ENCODE peak calls at places on chromosomes 11 and 22, in five cellular contexts. Y is SK-N-SH, F is H1, N is HepG2, C is GM12878. L is an unnamed sample. For H3K27me3, the result is how much of the 10 kb centered on the place peaks cover.

GRCh38 chr22:44391481-44392445 is 79.0 kb upstream of the SHISAL1 start:
- DNase-seq in N (no peak), Y (no peak), C (no peak), F (peak), L (no peak)

GRCh38 chr11:90788956-90789355 is 566.1 kb upstream of the CHORDC1 start:
- DNase-seq in Y (no peak), C (no peak), N (no peak), F (no peak), L (no peak)

GRCh38 chr11:118021146-118021545 is 35.0 kb downstream of the IL10RA start:
- DNase-seq in Y (no peak), N (no peak), F (no peak), C (no peak), L (no peak)

GRCh38 chr22:32776800-32777199 is 24.7 kb upstream of the TIMP3 start:
- DNase-seq in C (no peak), Y (no peak), N (no peak), F (no peak), L (no peak)

GRCh38 chr11:115421338-115422012 is 82.7 kb downstream of the CADM1 start:
- DNase-seq in N (no peak), C (no peak), Y (no peak), F (no peak), L (no peak)

GRCh38 chr22:29531419-29531818 is 22.1 kb downstream of the THOC5 start:
- DNase-seq in C (no peak), Y (no peak), F (no peak), N (no peak), L (no peak)

GRCh38 chr11:119684361-119685072 is 44.5 kb downstream of the NECTIN1 start:
- DNase-seq in F (no peak), C (no peak), N (peak), Y (peak), L (peak)

GRCh38 chr22:40637181-40638150 is 947 bp upstream of the MRTFA start:
- DNase-seq in N (no peak), C (no peak), F (peak), Y (no peak), L (peak)

GRCh38 chr22:24097961-24098391 is 83.3 kb upstream of the SUSD2 start:
- DNase-seq in C (no peak), N (no peak), F (no peak), Y (no peak), L (no peak)

GRCh38 chr11:2549876-2550605 is 105.2 kb downstream of the KCNQ1 start:
- DNase-seq in F (no peak), N (no peak), C (no peak), Y (no peak), L (no peak)

GRCh38 chr22:37186997-37187522 is 987 bp downstream of the C1QTNF6 start:
- DNase-seq in F (no peak), N (no peak), Y (no peak), C (no peak), L (no peak)

GRCh38 chr11:78350646-78351165 is 66.9 kb downstream of the GAB2 start:
- DNase-seq in Y (no peak), N (no peak), F (no peak), C (peak), L (no peak)

GRCh38 chr22:45878051-45878764 is 98.8 kb downstream of the WNT7B start:
- DNase-seq in Y (no peak), N (no peak), C (no peak), F (peak), L (no peak)

GRCh38 chr22:46010177-46010867 is 33.4 kb upstream of the WNT7B start:
- DNase-seq in N (no peak), Y (no peak), F (no peak), C (no peak), L (no peak)

GRCh38 chr22:19932367-19933206 is 9.0 kb upstream of the COMT start:
- DNase-seq in N (no peak), F (no peak), Y (no peak), C (no peak), L (no peak)

GRCh38 chr22:48943567-48944432 is 883.9 kb downstream of the BRD1 start:
- DNase-seq in Y (peak), C (no peak), F (peak), N (peak), L (peak)

GRCh38 chr22:19295733-19296132 is 4.2 kb upstream of the CLTCL1 start:
- DNase-seq in C (no peak), N (no peak), Y (no peak), F (no peak), L (no peak)

GRCh38 chr22:47558828-47559700 is 796.6 kb downstream of the TBC1D22A start:
- DNase-seq in F (no peak), N (no peak), Y (no peak), C (no peak), L (no peak)

GRCh38 chr11:118488480-118489109 is 38.7 kb upstream of the TTC36 start:
- DNase-seq in Y (peak), F (peak), N (peak), C (peak), L (peak)

GRCh38 chr11:3860360-3860759 is 4.9 kb downstream of the STIM1 start:
- DNase-seq in N (no peak), Y (no peak), C (no peak), F (no peak), L (no peak)

GRCh38 chr11:119306373-119306890 is 10.5 kb downstream of the MCAM start:
- DNase-seq in C (no peak), F (no peak), N (no peak), Y (no peak), L (no peak)

GRCh38 chr11:2171531-2171930 is at the start of gene TH:
- DNase-seq in Y (no peak), N (no peak), C (no peak), F (no peak), L (no peak)

GRCh38 chr11:40338739-40339138 is 1120.7 kb downstream of the LRRC4C start:
- DNase-seq in N (no peak), C (no peak), F (no peak), Y (no peak), L (no peak)

GRCh38 chr11:61654397-61654829 is 25.8 kb upstream of the DAGLA start:
- DNase-seq in F (no peak), N (no peak), Y (no peak), C (no peak), L (no peak)

GRCh38 chr11:81644239-81644840 is 1089.3 kb downstream of the FAM181B start:
- DNase-seq in F (no peak), Y (peak), C (no peak), N (peak), L (peak)

GRCh38 chr11:119295178-119295577 is 21.8 kb downstream of the MCAM start:
- DNase-seq in F (no peak), C (no peak), N (no peak), Y (no peak), L (no peak)

DNA sequence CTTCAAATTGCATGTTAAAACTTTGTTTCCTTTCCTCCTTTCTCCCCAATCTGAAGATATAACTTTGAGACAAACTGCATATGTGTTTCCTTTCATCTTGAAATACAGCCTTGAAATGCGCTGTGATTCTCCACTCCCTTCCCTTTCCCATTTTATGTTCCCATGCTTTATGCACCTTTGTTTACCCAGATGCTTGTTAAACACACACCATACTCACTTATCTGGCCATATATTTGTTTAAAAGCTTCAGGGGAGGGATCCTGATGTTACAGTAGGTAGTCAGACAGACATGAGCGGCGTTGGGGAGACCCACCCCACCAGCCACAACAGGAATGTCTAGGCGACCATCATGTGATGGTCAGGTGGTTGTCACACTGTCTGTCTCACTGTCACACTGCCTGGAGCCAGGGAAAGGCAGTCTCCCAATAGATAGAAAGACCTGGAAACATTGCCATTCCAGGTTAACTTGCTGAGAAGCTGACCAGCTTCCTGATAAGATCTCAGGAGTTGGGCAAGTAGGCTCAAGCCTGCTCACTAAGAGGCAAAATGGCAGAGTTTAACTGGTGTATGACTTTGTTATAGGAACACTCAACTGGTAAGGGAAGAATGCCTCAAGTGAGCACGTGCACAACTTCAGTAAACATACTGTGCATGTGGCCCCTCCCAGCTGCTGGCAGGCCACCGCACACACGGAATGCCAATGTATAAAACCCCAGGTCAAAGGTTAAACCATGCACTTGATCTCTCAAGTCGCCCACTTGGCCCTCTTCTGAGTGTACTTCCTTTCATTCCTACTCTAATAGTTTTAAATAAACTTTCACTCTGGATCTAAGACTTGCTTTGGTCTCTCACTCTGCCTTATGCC is 23.5 kb upstream of the MSANTD2 start:
- DNase-seq in C (no peak), F (no peak), N (no peak), Y (no peak), L (no peak)
- TF ChIP-seq POLR2AphosphoS5 in C (no peak), F (no peak), N (no peak), Y (no peak), L (no peak)

GRCh38 chr11:17641792-17642350 is 77.5 kb upstream of the MYOD1 start:
- DNase-seq in F (no peak), C (no peak), N (no peak), Y (peak), L (no peak)
- TF ChIP-seq CHD2 in F (no peak), C (no peak), N (no peak), Y (no peak), L (no peak)

DNA sequence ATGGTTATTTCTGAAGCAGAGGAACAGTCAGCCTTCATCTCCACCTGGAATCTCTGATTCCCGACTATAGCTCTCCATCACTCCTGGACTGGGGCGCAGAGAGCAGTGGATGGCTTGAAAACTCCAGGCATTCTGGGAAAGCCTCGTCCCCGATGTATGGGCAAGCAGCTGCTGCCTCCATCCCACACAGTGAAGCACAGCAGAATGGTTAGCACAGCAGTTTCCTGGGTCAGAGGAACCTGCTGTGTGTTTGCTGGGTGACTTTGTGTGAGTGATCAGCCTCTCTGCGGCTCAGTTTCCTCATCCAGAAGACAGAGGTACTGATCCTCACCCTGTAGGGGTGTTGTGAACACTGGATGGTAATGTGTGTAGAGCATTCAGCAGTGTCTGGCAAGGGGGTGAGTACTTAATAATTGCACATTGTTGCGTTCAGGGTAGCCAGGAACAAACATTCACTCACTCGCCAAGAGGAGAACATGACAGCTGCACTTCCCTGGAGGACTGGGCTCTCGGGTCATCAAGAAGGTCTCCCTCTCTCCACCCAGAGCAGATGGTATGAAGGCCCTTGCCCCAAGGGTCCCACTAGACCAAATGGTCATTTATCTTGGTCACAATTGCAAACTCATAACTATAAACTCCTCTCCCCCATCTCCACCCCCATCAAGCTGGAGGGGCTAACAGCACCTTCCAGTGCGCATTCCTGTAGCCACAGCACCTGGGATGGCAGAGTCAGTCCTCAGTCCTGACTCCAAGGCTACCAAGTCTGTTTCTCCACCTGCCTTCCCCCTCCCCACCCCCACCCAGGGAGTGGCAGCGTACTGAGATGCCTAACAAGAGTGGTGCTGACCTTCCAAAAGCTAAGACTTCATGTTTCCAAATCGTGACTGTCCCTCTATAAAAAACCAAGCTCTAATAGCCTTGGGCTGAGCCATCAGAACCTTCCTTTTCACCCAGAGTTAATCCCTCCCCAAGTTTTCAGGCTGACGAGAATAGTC is 1.5 kb upstream of the CHST1 start:
- DNase-seq in F (no peak), Y (no peak), C (no peak), N (no peak), L (no peak)
- H3K27me3 ChIP-seq in F (under half), Y (under half), C (under half), N (under half), L (under half)

DNA sequence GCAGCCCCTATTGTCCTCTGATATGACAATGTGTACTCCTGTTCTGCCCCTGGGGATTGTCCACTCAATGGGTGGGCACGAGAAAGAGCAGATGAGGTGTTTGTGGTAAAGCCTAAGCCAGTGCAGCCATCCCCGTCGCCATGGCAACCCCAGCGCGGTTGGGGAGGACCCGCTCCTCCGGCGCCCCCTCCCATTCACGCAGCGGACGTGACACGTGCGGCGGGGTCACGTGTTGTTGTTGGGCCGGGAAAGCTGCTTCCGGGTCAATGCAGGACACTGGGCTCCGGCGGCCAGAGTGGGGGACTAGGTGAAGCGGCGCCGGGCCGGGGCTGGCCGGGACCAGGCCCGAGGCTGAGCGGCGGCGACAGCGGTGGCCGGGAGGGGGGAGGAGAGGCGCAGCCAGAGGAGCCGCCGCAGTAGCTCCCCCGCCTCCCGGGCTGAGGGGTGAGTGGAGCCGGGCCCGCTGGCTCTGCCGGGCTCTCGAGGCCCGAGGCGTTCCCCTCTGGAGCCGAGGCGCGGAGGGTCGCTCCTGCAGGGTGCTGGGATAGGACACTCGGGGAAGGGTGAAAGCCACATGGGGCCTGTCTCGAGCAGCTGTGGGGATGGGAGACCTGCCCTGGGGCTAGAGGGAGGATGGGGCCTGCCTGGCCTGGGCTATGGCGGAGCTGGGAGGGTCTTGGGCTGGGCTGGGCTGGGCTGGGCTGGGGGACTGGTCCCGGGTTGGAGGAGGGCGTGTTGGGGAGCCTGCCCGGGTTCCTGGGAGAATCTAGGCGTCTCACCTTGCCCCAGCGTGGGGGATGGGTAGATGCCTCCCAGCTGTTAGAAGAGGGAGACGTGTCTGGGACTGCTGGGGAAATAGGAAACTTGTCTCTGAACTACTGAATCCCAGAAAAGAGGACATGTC is at the start of gene TBCEL:
- DNase-seq in C (peak), F (peak), N (peak), Y (peak), L (peak)
- TF ChIP-seq POLR2AphosphoS5 in C (peak), F (peak), N (peak), Y (no peak), L (no peak)

DNA sequence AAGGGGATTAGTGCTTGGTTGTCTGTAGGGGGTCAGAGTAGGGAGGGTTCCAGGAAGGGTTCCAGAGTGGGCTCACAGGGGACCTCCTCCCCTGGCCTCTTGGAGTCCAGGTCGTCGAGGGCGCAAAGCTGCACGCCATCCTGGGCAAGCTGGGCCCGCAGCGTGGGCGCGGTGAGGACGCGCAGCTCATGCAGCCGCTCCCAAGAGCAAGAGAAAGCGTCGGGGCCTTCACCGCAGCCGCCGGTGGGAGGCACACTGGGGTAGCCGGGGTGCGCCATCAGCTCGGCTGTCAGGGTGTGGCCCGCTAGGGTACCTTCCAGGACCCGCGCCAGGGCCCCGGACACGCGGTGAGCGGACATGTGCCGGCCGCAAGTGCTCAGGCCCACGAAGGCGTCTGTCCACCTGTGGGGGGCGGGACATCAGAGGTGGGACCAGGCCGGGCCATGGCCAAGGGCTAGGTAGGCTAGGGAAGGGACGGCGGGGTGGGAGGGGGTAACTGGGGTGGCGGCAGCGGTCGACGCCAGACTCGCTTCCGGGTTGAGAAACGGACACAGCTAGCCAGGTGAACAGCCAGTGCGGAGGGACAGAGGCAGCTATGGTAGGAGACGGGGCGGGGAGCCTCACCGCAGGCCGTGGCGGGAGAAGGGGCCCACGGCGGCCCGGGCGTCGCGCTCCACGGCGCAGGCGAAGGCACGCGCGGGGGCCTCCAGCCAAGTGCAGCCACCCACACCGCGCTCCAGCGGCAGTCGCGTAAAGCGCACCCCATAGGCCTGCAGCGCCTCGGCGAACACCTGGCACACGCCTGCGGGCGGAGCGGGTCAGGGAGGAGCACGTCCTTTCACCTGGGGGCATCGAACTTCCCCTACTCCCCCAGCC is 1.2 kb downstream of the YDJC start:
- DNase-seq in Y (peak), C (no peak), F (no peak), N (no peak), L (peak)
- TF ChIP-seq CHD2 in Y (no peak), C (no peak), F (no peak), N (no peak), L (peak)

GRCh38 chr22:27022256-27022655 is 364.9 kb downstream of the MIAT start:
- DNase-seq in N (no peak), F (no peak), C (no peak), Y (no peak), L (no peak)
- H3K27me3 ChIP-seq in N (under half), F (under half), C (under half), Y (under half), L (under half)

GRCh38 chr11:46270707-46271106 is 6.8 kb upstream of the CREB3L1 start:
- DNase-seq in C (no peak), N (no peak), Y (no peak), F (no peak), L (no peak)

GRCh38 chr11:46271407-46271806 is 6.1 kb upstream of the CREB3L1 start:
- DNase-seq in F (no peak), Y (no peak), C (no peak), N (no peak), L (no peak)

GRCh38 chr11:46273511-46274205 is 3.8 kb upstream of the CREB3L1 start:
- DNase-seq in N (peak), F (no peak), Y (no peak), C (no peak), L (peak)

GRCh38 chr11:46272816-46273427 is 4.5 kb upstream of the CREB3L1 start:
- DNase-seq in N (no peak), C (no peak), F (no peak), Y (no peak), L (peak)

DNA sequence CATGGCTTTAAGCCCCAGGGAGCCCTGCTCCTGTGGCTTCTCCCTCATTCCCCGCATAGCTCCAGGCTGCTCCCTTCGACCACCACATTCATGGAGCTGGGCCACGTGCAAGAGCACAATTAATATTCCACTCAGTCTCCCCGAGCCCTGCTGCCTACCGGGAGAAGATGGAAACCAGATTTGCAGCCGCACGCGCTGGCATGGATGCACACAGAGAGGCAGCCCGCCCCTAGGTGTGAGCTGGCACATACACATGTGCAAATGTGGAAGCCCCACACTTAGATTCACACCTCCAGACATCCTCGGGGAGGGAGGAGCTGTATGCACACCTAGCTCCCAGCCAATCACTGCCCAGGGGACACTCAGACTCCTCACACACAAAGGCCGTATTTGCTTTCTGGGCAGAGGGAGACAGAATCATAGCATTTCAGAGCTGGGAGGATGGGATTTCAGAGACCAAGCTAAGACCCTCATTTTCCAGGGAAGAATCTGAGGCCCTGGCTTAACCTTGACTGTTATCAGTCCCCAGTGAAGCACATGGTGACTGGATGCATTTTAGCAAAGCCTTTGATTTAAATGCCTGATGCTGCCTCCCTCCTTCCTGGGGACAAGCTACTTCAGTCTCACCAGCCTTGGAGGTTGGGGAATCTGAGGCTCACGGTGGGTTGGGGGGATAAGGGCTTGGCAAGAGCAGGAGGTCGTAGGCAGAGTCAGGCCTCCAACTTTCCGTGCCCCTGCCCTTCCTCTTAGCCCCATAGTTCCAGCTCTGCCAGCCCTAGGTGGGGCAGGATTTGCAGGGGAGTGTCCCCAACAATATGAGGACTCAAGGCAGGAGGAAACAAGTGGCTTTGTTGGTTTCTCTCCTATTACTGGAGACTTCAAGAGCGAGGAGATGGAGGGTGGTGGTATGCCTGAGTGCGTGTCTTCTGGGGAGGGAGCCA is 5.3 kb upstream of the CREB3L1 start:
- DNase-seq in C (no peak), F (no peak), Y (no peak), N (no peak), L (no peak)
- TF ChIP-seq POLR2AphosphoS5 in C (no peak), F (no peak), Y (no peak), N (no peak), L (no peak)

L was measured in K562.